ENCODE peak calls at places on chromosomes 12 and 14, in six cellular contexts. I is astrocyte, L is HCT116, F is H9, E is hepatocyte, B is mesendoderm. A is an unnamed sample. For H3K4me1, the result is how much of the 10 kb centered on the place peaks cover.

GRCh38 chr12:88552672-88553079 is 27.6 kb downstream of the KITLG start:
- DNase-seq in L (no peak), F (no peak), B (no peak), I (peak), E (no peak), A (no peak)

GRCh38 chr14:22151091-22151490 is 437.9 kb downstream of the DAD1 start:
- DNase-seq in I (no peak), L (no peak), B (no peak), E (peak), F (no peak), A (no peak)

GRCh38 chr12:33596061-33596460 is 156.4 kb upstream of the SYT10 start:
- DNase-seq in E (no peak), B (peak), I (peak), F (no peak), L (no peak), A (no peak)

GRCh38 chr14:101196795-101197590 is 293.5 kb upstream of the RTL1 start:
- DNase-seq in B (peak), L (no peak), F (peak), I (no peak), E (no peak), A (no peak)

GRCh38 chr12:252634-253033 is 10.0 kb downstream of the SLC6A13 start:
- DNase-seq in I (no peak), L (no peak), F (no peak), B (no peak), E (peak), A (no peak)

GRCh38 chr14:89750909-89751502 is 203.5 kb downstream of the EFCAB11 start:
- DNase-seq in L (no peak), E (no peak), F (no peak), B (no peak), I (no peak), A (no peak)

GRCh38 chr14:56794557-56795283 is 15.6 kb downstream of the OTX2 start:
- DNase-seq in F (no peak), L (no peak), I (no peak), E (peak), B (peak), A (no peak)

GRCh38 chr12:16756833-16757552 is 151.0 kb upstream of the LMO3 start:
- DNase-seq in B (peak), L (no peak), E (no peak), F (no peak), I (no peak), A (no peak)

GRCh38 chr14:98167702-98168101 is 1104.3 kb downstream of the BCL11B start:
- DNase-seq in F (no peak), B (no peak), E (no peak), I (no peak), L (no peak), A (peak)

GRCh38 chr12:105912911-105913514 is 225.7 kb downstream of the NUAK1 start:
- DNase-seq in E (no peak), L (no peak), I (peak), B (no peak), F (no peak), A (no peak)

DNA sequence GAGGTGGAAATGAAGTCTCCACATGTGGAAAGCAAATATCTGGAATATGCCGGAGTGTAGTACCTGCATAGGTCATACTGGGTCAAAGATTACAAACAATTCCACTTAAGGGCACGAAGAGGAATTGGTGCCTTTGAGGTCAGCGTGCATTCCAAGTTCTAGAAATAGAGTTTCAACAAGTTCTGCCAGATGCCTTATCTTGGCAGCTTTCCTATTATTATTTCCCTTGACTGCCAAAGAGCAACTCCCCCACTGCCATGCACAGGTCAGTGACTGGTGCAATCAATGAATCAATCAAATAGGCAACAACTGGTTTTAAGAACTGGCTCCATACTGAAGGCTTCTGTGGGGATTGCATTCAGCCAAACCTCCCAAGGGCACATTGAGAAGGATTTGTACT is 115.4 kb upstream of the PCED1B start:
- DNase-seq in L (no peak), B (no peak), F (no peak), E (no peak), I (peak), A (no peak)
- H3K4me2 ChIP-seq in L (peak), B (no peak), F (no peak), E (peak), I (peak), A (no peak)

DNA sequence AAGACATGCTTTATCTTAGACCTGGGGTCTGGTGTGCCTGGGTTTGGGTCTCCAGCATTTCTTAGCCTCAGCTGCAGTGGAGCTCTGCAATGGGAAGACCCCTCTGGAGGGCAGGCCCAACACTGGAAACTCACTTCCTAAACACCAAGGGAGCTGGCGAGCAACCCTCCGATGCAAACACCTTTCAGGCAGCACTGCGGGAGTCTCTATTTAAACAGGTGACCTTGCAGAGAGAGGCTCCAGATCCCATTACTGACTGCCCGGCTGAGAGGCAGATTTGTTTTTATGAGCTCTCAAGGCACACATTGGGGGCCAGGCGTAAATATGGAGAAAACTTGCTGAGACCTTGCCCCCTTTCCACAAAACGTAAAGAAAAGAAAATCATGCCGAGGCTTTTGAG is 195.5 kb downstream of the PAX9 start:
- DNase-seq in I (no peak), E (no peak), F (no peak), B (no peak), L (no peak), A (no peak)
- H3K27ac ChIP-seq in I (no peak), E (no peak), F (no peak), B (no peak), L (no peak), A (no peak)

GRCh38 chr14:99744199-99744872 is 48.9 kb upstream of the EML1 start:
- DNase-seq in L (no peak), F (peak), B (peak), I (peak), E (no peak), A (no peak)
- H3K4me1 ChIP-seq in L (under half), F (under half), B (under half), I (under half), E (under half), A (under half)

GRCh38 chr12:52005218-52005902 is 1.4 kb upstream of the TAMALIN start:
- DNase-seq in E (no peak), F (no peak), B (no peak), L (no peak), I (no peak), A (no peak)
- H3K4me2 ChIP-seq in E (no peak), F (no peak), B (no peak), L (no peak), I (no peak), A (no peak)

GRCh38 chr12:56078931-56079728 is 835 bp upstream of the ERBB3 start:
- DNase-seq in F (peak), E (peak), B (peak), I (peak), L (peak), A (peak)

GRCh38 chr12:56081393-56082347 is 1.7 kb downstream of the ERBB3 start:
- DNase-seq in I (no peak), F (no peak), E (peak), L (no peak), B (peak), A (no peak)

GRCh38 chr12:56080556-56081138 is 682 bp downstream of the ERBB3 start:
- DNase-seq in B (peak), F (peak), L (no peak), I (no peak), E (peak), A (no peak)

GRCh38 chr12:56079729-56080555 is at the start of gene ERBB3:
- DNase-seq in B (peak), I (peak), L (peak), E (peak), F (peak), A (peak)

GRCh38 chr12:56078427-56078826 is 1.5 kb upstream of the ERBB3 start:
- DNase-seq in L (no peak), I (no peak), E (no peak), F (no peak), B (no peak), A (no peak)
- H3K27ac ChIP-seq in L (peak), I (no peak), E (peak), F (peak), B (no peak), A (no peak)

GRCh38 chr12:109876406-109876805 is 3.9 kb downstream of the GLTP start:
- DNase-seq in B (no peak), E (no peak), L (no peak), F (no peak), I (no peak), A (no peak)

GRCh38 chr12:109878247-109878625 is 2.1 kb downstream of the GLTP start:
- DNase-seq in L (no peak), F (no peak), B (no peak), I (no peak), E (no peak), A (no peak)

GRCh38 chr12:109877504-109878246 is 2.7 kb downstream of the GLTP start:
- DNase-seq in F (no peak), L (no peak), B (no peak), I (no peak), E (no peak), A (no peak)

GRCh38 chr12:109873653-109874052 is 6.7 kb downstream of the GLTP start:
- DNase-seq in B (no peak), F (no peak), I (no peak), L (no peak), E (no peak), A (no peak)

GRCh38 chr12:109875572-109876131 is 4.7 kb downstream of the GLTP start:
- DNase-seq in B (no peak), E (peak), F (no peak), I (no peak), L (no peak), A (peak)
- H3K4me1 ChIP-seq in B (under half), E (under half), F (under half), I (under half), L (under half), A (under half)

GRCh38 chr12:123936956-123937706 is 35.5 kb downstream of the CCDC92 start:
- DNase-seq in E (no peak), L (no peak), B (no peak), I (no peak), F (no peak), A (no peak)
- H3K4me2 ChIP-seq in E (no peak), L (no peak), B (no peak), I (no peak), F (no peak), A (peak)

GRCh38 chr14:55706341-55706684 is 126.3 kb downstream of the KTN1 start:
- DNase-seq in L (no peak), I (no peak), B (no peak), F (no peak), E (no peak), A (no peak)
- H3K27ac ChIP-seq in L (no peak), I (no peak), B (no peak), F (no peak), E (peak), A (no peak)

DNA sequence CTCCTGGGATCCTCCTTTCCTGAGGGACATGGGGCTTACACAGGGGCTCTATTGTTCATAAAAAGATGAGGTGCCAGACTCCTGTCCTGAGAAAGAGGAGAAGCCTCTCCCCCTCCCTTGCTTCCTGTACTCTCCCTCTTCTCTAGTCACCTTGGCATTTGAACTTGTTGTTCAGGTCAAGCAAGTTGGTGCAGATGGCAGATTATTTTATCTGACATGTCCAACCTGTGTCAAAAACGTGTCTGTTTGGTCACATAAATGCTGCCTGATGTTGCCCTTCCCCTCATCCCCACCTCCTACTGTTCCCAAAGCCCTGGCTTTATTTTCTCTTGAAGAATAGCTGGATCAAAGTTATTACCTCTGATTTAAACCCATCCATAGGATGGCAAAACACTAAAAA is 154.8 kb downstream of the TMX1 start:
- DNase-seq in L (no peak), I (no peak), B (peak), F (no peak), E (no peak), A (no peak)
- H3K4me1 ChIP-seq in L (under half), I (under half), B (under half), F (under half), E (under half), A (under half)

A was measured in MM.1S.